ENCODE peak calls at places on chromosomes 11 and 22, in nine cellular contexts. D is osteoblast, R is fibroblast of mammary gland, A is kidney glomerular epithelial cell, Y is head of caudate nucleus, L is neuronal stem cell, J is choroid plexus epithelial cell, Q is A549, N is lung. E is an unnamed sample.

GRCh38 chr11:76578655-76579046 is 91.9 kb downstream of the LRRC32 start:
- DNase-seq in D (peak; percentile 80), R (peak; percentile 26), A (no peak), Y (no peak), L (no peak), J (no peak), Q (no peak), N (no peak), E (no peak)

GRCh38 chr11:121250843-121251242 is 41.7 kb upstream of the SC5D start:
- DNase-seq in D (no peak), R (no peak), A (no peak), Y (no peak), L (no peak), J (peak; percentile 34), Q (no peak), N (no peak), E (no peak)

GRCh38 chr11:11426226-11426915 is 73.3 kb upstream of the CSNK2A3 start:
- DNase-seq in D (peak; percentile 87), R (peak; percentile 58), A (no peak), Y (no peak), L (no peak), J (no peak), Q (no peak), N (no peak), E (no peak)

GRCh38 chr11:12743834-12744449 is 69.7 kb downstream of the TEAD1 start:
- DNase-seq in D (no peak), R (no peak), A (no peak), Y (no peak), L (no peak), J (no peak), Q (no peak), N (no peak), E (no peak)

GRCh38 chr11:112016765-112017356 is 8.3 kb upstream of the DLAT start:
- DNase-seq in D (peak; percentile 86), R (peak; percentile 84), A (no peak), Y (no peak), L (peak; percentile 3), J (peak; percentile 40), Q (no peak), N (no peak), E (no peak)

GRCh38 chr11:60777572-60777971 is 7.6 kb upstream of the MS4A10 start:
- DNase-seq in D (peak; percentile 92), R (peak; percentile 76), A (no peak), Y (no peak), L (no peak), J (peak; percentile 84), Q (peak; percentile 44), N (no peak), E (peak; percentile 66)

GRCh38 chr11:84089072-84090057 is 803.2 kb upstream of the CCDC90B start:
- DNase-seq in D (peak; percentile 58), R (no peak), A (no peak), Y (peak; percentile 23), L (no peak), J (no peak), Q (no peak), N (no peak), E (no peak)

GRCh38 chr11:45617886-45618601 is 47.4 kb downstream of the CHST1 start:
- DNase-seq in D (no peak), R (no peak), A (no peak), Y (no peak), L (no peak), J (no peak), Q (no peak), N (no peak), E (no peak)

GRCh38 chr11:59182457-59183151 is 10.7 kb downstream of the DTX4 start:
- DNase-seq in D (no peak), R (no peak), A (no peak), Y (no peak), L (no peak), J (no peak), Q (peak; percentile 23), N (no peak), E (no peak)

GRCh38 chr11:124672531-124673215 is 866 bp downstream of the SIAE start:
- DNase-seq in D (no peak), R (no peak), A (no peak), Y (no peak), L (no peak), J (no peak), Q (no peak), N (no peak), E (no peak)

GRCh38 chr11:131889146-131889577 is 518.7 kb downstream of the NTM start:
- DNase-seq in D (no peak), R (peak; percentile 73), A (peak; percentile 88), Y (no peak), L (no peak), J (peak; percentile 92), Q (no peak), N (no peak), E (peak; percentile 85)

GRCh38 chr11:124762624-124763155 is 600 bp upstream of the ESAM start:
- DNase-seq in D (peak; percentile 81), R (no peak), A (no peak), Y (no peak), L (no peak), J (no peak), Q (peak; percentile 14), N (no peak), E (no peak)

GRCh38 chr22:37310815-37311595 is 28.7 kb downstream of the CYTH4 start:
- DNase-seq in D (peak; percentile 72), R (no peak), A (no peak), Y (no peak), L (no peak), J (no peak), Q (no peak), N (peak; percentile 48), E (no peak)

GRCh38 chr11:75389276-75389605 is 10.1 kb upstream of the RPS3 start:
- DNase-seq in D (no peak), R (peak; percentile 38), A (no peak), Y (no peak), L (no peak), J (no peak), Q (no peak), N (no peak), E (no peak)

GRCh38 chr22:37186228-37186996 is 1.6 kb downstream of the C1QTNF6 start:
- DNase-seq in D (peak; percentile 96), R (peak; percentile 89), A (peak; percentile 62), Y (no peak), L (no peak), J (peak; percentile 96), Q (peak; percentile 94), N (peak; percentile 52), E (peak; percentile 36)

GRCh38 chr11:63321723-63322122 is 47.9 kb upstream of the SLC22A9 start:
- DNase-seq in D (no peak), R (no peak), A (no peak), Y (no peak), L (no peak), J (no peak), Q (no peak), N (no peak), E (no peak)

GRCh38 chr22:26576026-26576680 is 13.8 kb downstream of the TPST2 start:
- DNase-seq in D (no peak), R (no peak), A (no peak), Y (no peak), L (no peak), J (peak; percentile 41), Q (no peak), N (no peak), E (no peak)

GRCh38 chr22:16783930-16784354 is 41.3 kb downstream of the XKR3 start:
- DNase-seq in D (no peak), R (peak; percentile 24), A (no peak), Y (no peak), L (no peak), J (no peak), Q (peak; percentile 17), N (no peak), E (no peak)

GRCh38 chr11:35304393-35304790 is 115.0 kb downstream of the SLC1A2 start:
- DNase-seq in D (peak; percentile 74), R (peak; percentile 92), A (peak; percentile 12), Y (no peak), L (no peak), J (peak; percentile 79), Q (peak; percentile 71), N (no peak), E (peak; percentile 16)

GRCh38 chr11:8839957-8840945 is 70.7 kb upstream of the AKIP1 start:
- DNase-seq in D (no peak), R (no peak), A (peak; percentile 42), Y (peak; percentile 39), L (peak; percentile 66), J (peak; percentile 48), Q (no peak), N (peak; percentile 43), E (no peak)

GRCh38 chr11:68470304-68470811 is 9.8 kb downstream of the PPP6R3 start:
- DNase-seq in D (no peak), R (no peak), A (no peak), Y (no peak), L (no peak), J (no peak), Q (no peak), N (no peak), E (no peak)

GRCh38 chr22:45895436-45896152 is 81.4 kb downstream of the WNT7B start:
- DNase-seq in D (peak; percentile 50), R (no peak), A (no peak), Y (no peak), L (no peak), J (no peak), Q (no peak), N (no peak), E (no peak)

GRCh38 chr11:55726715-55727324 is 46.4 kb upstream of the OR5D13 start:
- DNase-seq in D (no peak), R (no peak), A (no peak), Y (no peak), L (no peak), J (no peak), Q (peak; percentile 8), N (no peak), E (no peak)

GRCh38 chr11:8339592-8340022 is 75.9 kb upstream of the LMO1 start:
- DNase-seq in D (no peak), R (no peak), A (no peak), Y (no peak), L (no peak), J (no peak), Q (no peak), N (no peak), E (no peak)

GRCh38 chr11:2742611-2743426 is 43.0 kb upstream of the KCNQ1OT1 start:
- DNase-seq in D (peak; percentile 59), R (no peak), A (no peak), Y (no peak), L (no peak), J (no peak), Q (no peak), N (no peak), E (no peak)

GRCh38 chr11:74417860-74418508 is 19.8 kb upstream of the PGM2L1 start:
- DNase-seq in D (no peak), R (no peak), A (no peak), Y (no peak), L (no peak), J (peak; percentile 43), Q (peak; percentile 3), N (no peak), E (no peak)

GRCh38 chr11:70073188-70073817 is 4.8 kb upstream of the ANO1 start:
- DNase-seq in D (peak; percentile 56), R (no peak), A (no peak), Y (no peak), L (no peak), J (peak; percentile 26), Q (no peak), N (no peak), E (no peak)

GRCh38 chr11:119696378-119697157 is 32.4 kb downstream of the NECTIN1 start:
- DNase-seq in D (no peak), R (no peak), A (no peak), Y (no peak), L (no peak), J (no peak), Q (no peak), N (no peak), E (no peak)

GRCh38 chr11:12552677-12553076 is 121.5 kb upstream of the TEAD1 start:
- DNase-seq in D (no peak), R (peak; percentile 82), A (no peak), Y (no peak), L (no peak), J (peak; percentile 96), Q (no peak), N (no peak), E (no peak)

GRCh38 chr22:32509045-32509444 is 34.4 kb downstream of the FBXO7 start:
- DNase-seq in D (no peak), R (no peak), A (no peak), Y (no peak), L (no peak), J (no peak), Q (no peak), N (no peak), E (no peak)

GRCh38 chr11:134391170-134391569 is 20.9 kb downstream of the B3GAT1 start:
- DNase-seq in D (no peak), R (no peak), A (no peak), Y (no peak), L (no peak), J (no peak), Q (no peak), N (no peak), E (no peak)

E was measured in RCC 7860.